ENCODE peak calls at places on chromosome 15, in four cellular contexts. C is anterior cingulate cortex, K is left cardiac atrium, S is neural crest cell. A is an unnamed sample.

GRCh38 chr15:85587707-85588441 is 206.9 kb downstream of the KLHL25 start:
- DNase-seq in C (no peak), K (no peak), S (no peak), A (no peak)

GRCh38 chr15:80798911-80799310 is 19.7 kb downstream of the CEMIP start:
- DNase-seq in C (no peak), K (no peak), S (no peak), A (no peak)

GRCh38 chr15:67946701-67947100 is 106.9 kb upstream of the RNU6-1 start:
- DNase-seq in K (no peak), S (no peak), C (no peak), A (no peak)

GRCh38 chr15:101456079-101456791 is 33.3 kb downstream of the PCSK6 start:
- DNase-seq in C (no peak), S (no peak), K (no peak), A (no peak)

GRCh38 chr15:64767203-64767602 is 8.2 kb downstream of the RBPMS2 start:
- DNase-seq in C (no peak), K (no peak), S (no peak), A (no peak)

GRCh38 chr15:77387355-77388105 is 32.4 kb downstream of the PEAK1 start:
- DNase-seq in S (no peak), K (no peak), C (no peak), A (no peak)

GRCh38 chr15:83973816-83974215 is 261.8 kb upstream of the GOLGA6L4 start:
- DNase-seq in S (no peak), K (no peak), C (no peak), A (no peak)

GRCh38 chr15:65081758-65082157 is 5.2 kb downstream of the KBTBD13 start:
- DNase-seq in C (no peak), K (no peak), S (no peak), A (no peak)

GRCh38 chr15:60945196-60945595 is 283.9 kb downstream of the RORA start:
- DNase-seq in K (peak), C (peak), S (no peak), A (peak)

GRCh38 chr15:98889930-98890695 is 117.5 kb downstream of the PGPEP1L start:
- DNase-seq in S (no peak), C (no peak), K (no peak), A (no peak)

GRCh38 chr15:85445361-85445760 is 65.0 kb downstream of the AKAP13 start:
- DNase-seq in K (no peak), S (no peak), C (no peak), A (no peak)

GRCh38 chr15:98978153-98978552 is 29.4 kb downstream of the PGPEP1L start:
- DNase-seq in S (no peak), K (no peak), C (no peak), A (no peak)

GRCh38 chr15:95016511-95017219 is 785.3 kb downstream of the MCTP2 start:
- DNase-seq in S (no peak), K (no peak), C (no peak), A (no peak)

GRCh38 chr15:90585863-90586262 is 56.1 kb downstream of the CRTC3 start:
- DNase-seq in K (no peak), S (no peak), C (no peak), A (no peak)

GRCh38 chr15:57619746-57620145 is 28.0 kb downstream of the MYZAP start:
- DNase-seq in K (no peak), C (no peak), S (no peak), A (no peak)

GRCh38 chr15:95734422-95735316 is 595.8 kb upstream of the NR2F2 start:
- DNase-seq in K (no peak), C (no peak), S (no peak), A (no peak)

GRCh38 chr15:48717458-48717857 is 71.9 kb upstream of the FBN1 start:
- DNase-seq in C (no peak), K (no peak), S (no peak), A (no peak)

GRCh38 chr15:84570164-84570692 is 30.6 kb upstream of the ZSCAN2 start:
- DNase-seq in C (no peak), S (peak), K (peak), A (peak)

GRCh38 chr15:98541519-98541918 is 106.8 kb upstream of the IGF1R start:
- DNase-seq in K (no peak), C (no peak), S (no peak), A (no peak)

GRCh38 chr15:83066034-83066760 is 855 bp downstream of the BTBD1 start:
- DNase-seq in S (no peak), C (peak), K (no peak), A (no peak)

GRCh38 chr15:57680021-57680420 is 26.5 kb upstream of the POLR2M start:
- DNase-seq in K (no peak), S (no peak), C (no peak), A (no peak)

GRCh38 chr15:74808840-74809229 is 3.8 kb upstream of the LMAN1L start:
- DNase-seq in K (no peak), S (no peak), C (no peak), A (no peak)

GRCh38 chr15:95032181-95032580 is 800.8 kb downstream of the MCTP2 start:
- DNase-seq in S (no peak), K (no peak), C (no peak), A (no peak)

GRCh38 chr15:100201376-100202280 is 140.1 kb downstream of the ADAMTS17 start:
- DNase-seq in K (no peak), S (no peak), C (no peak), A (no peak)

GRCh38 chr15:45201557-45202246 is 13.9 kb upstream of the SHF start:
- DNase-seq in S (no peak), K (no peak), C (no peak), A (no peak)

GRCh38 chr15:80107774-80108173 is 45.0 kb upstream of the FAH start:
- DNase-seq in S (no peak), K (no peak), C (no peak), A (no peak)

GRCh38 chr15:40590635-40591105 is 3.4 kb upstream of the KNL1 start:
- DNase-seq in S (no peak), K (no peak), C (no peak), A (no peak)

GRCh38 chr15:90201150-90201943 is at the start of gene SEMA4B:
- DNase-seq in S (peak), K (peak), C (peak), A (peak)

GRCh38 chr15:90956551-90957104 is 1.9 kb downstream of the RCCD1 start:
- DNase-seq in C (peak), S (peak), K (peak), A (peak)

A was measured in uterus.